ENCODE peak calls at places on chromosomes 5 and 9, in six cellular contexts. One of them, this sample, is unnamed.

GRCh38 chr9:135282808-135283207 is 195.3 kb downstream of the OLFM1 start:
- DNase-seq in GM10248: no peak
- DNase-seq in MM.1S: no peak
- DNase-seq in astrocyte of the spinal cord: no peak
- DNase-seq in neural progenitor cell: no peak
- DNase-seq in Peyer's patch: no peak
- DNase-seq in this sample: no peak

GRCh38 chr5:106314221-106314824 is 1356.4 kb downstream of the EFNA5 start:
- DNase-seq in astrocyte of the spinal cord: peak; percentile 19
- DNase-seq in neural progenitor cell: no peak
- DNase-seq in GM10248: no peak
- DNase-seq in MM.1S: no peak
- DNase-seq in Peyer's patch: no peak
- DNase-seq in this sample: no peak

GRCh38 chr5:144092510-144092909 is 77.9 kb downstream of the YIPF5 start:
- DNase-seq in Peyer's patch: no peak
- DNase-seq in astrocyte of the spinal cord: no peak
- DNase-seq in MM.1S: no peak
- DNase-seq in GM10248: no peak
- DNase-seq in neural progenitor cell: no peak
- DNase-seq in this sample: no peak

GRCh38 chr5:134794136-134794535 is 35.6 kb downstream of the DDX46 start:
- DNase-seq in MM.1S: no peak
- DNase-seq in astrocyte of the spinal cord: no peak
- DNase-seq in Peyer's patch: no peak
- DNase-seq in GM10248: no peak
- DNase-seq in neural progenitor cell: no peak
- DNase-seq in this sample: no peak

GRCh38 chr9:114445616-114446015 is 57.8 kb upstream of the AKNA start:
- DNase-seq in GM10248: no peak
- DNase-seq in Peyer's patch: no peak
- DNase-seq in MM.1S: no peak
- DNase-seq in astrocyte of the spinal cord: no peak
- DNase-seq in neural progenitor cell: no peak
- DNase-seq in this sample: no peak

GRCh38 chr5:165209101-165209727 is 1703.8 kb downstream of the MAT2B start:
- DNase-seq in MM.1S: peak; percentile 30
- DNase-seq in astrocyte of the spinal cord: peak; percentile 30
- DNase-seq in Peyer's patch: no peak
- DNase-seq in GM10248: no peak
- DNase-seq in neural progenitor cell: peak; percentile 37
- DNase-seq in this sample: peak; percentile 34

GRCh38 chr5:73395274-73395673 is 53.3 kb downstream of the FOXD1 start:
- DNase-seq in neural progenitor cell: no peak
- DNase-seq in astrocyte of the spinal cord: peak; percentile 66
- DNase-seq in GM10248: no peak
- DNase-seq in Peyer's patch: no peak
- DNase-seq in MM.1S: no peak
- DNase-seq in this sample: no peak

GRCh38 chr5:149666212-149666852 is 63.8 kb upstream of the PPARGC1B start:
- DNase-seq in GM10248: no peak
- DNase-seq in Peyer's patch: no peak
- DNase-seq in MM.1S: no peak
- DNase-seq in neural progenitor cell: no peak
- DNase-seq in astrocyte of the spinal cord: peak; percentile 41
- DNase-seq in this sample: peak; percentile 38

GRCh38 chr9:135187365-135187764 is 99.9 kb downstream of the OLFM1 start:
- DNase-seq in MM.1S: no peak
- DNase-seq in GM10248: no peak
- DNase-seq in neural progenitor cell: no peak
- DNase-seq in astrocyte of the spinal cord: no peak
- DNase-seq in Peyer's patch: no peak
- DNase-seq in this sample: no peak

GRCh38 chr9:126301985-126302603 is 24.5 kb upstream of the MVB12B start:
- DNase-seq in Peyer's patch: peak; percentile 40
- DNase-seq in astrocyte of the spinal cord: peak; percentile 61
- DNase-seq in GM10248: peak; percentile 44
- DNase-seq in neural progenitor cell: peak; percentile 81
- DNase-seq in MM.1S: peak; percentile 73
- DNase-seq in this sample: peak; percentile 79

GRCh38 chr5:150780180-150780692 is 1.7 kb downstream of the SMIM3 start:
- DNase-seq in neural progenitor cell: no peak
- DNase-seq in GM10248: peak; percentile 59
- DNase-seq in MM.1S: no peak
- DNase-seq in Peyer's patch: peak; percentile 55
- DNase-seq in astrocyte of the spinal cord: no peak
- DNase-seq in this sample: no peak

GRCh38 chr9:127828262-127829031 is 25.8 kb downstream of the FPGS start:
- DNase-seq in neural progenitor cell: peak; percentile 96
- DNase-seq in MM.1S: no peak
- DNase-seq in astrocyte of the spinal cord: peak; percentile 58
- DNase-seq in Peyer's patch: peak; percentile 39
- DNase-seq in GM10248: no peak
- DNase-seq in this sample: peak; percentile 57

GRCh38 chr9:108002296-108003056 is 512.9 kb upstream of the KLF4 start:
- DNase-seq in neural progenitor cell: no peak
- DNase-seq in MM.1S: no peak
- DNase-seq in astrocyte of the spinal cord: no peak
- DNase-seq in GM10248: no peak
- DNase-seq in Peyer's patch: no peak
- DNase-seq in this sample: no peak

GRCh38 chr9:16571127-16571848 is 299.2 kb downstream of the BNC2 start:
- DNase-seq in astrocyte of the spinal cord: no peak
- DNase-seq in Peyer's patch: no peak
- DNase-seq in MM.1S: no peak
- DNase-seq in neural progenitor cell: no peak
- DNase-seq in GM10248: no peak
- DNase-seq in this sample: no peak

GRCh38 chr5:133118741-133119140 is 66.9 kb downstream of the HSPA4 start:
- DNase-seq in GM10248: no peak
- DNase-seq in Peyer's patch: no peak
- DNase-seq in MM.1S: no peak
- DNase-seq in neural progenitor cell: no peak
- DNase-seq in astrocyte of the spinal cord: no peak
- DNase-seq in this sample: no peak

GRCh38 chr5:169707714-169708113 is 70.6 kb downstream of the DOCK2 start:
- DNase-seq in astrocyte of the spinal cord: no peak
- DNase-seq in GM10248: no peak
- DNase-seq in MM.1S: no peak
- DNase-seq in neural progenitor cell: no peak
- DNase-seq in Peyer's patch: no peak
- DNase-seq in this sample: no peak

GRCh38 chr5:59236996-59237395 is 654.1 kb downstream of the RAB3C start:
- DNase-seq in MM.1S: no peak
- DNase-seq in astrocyte of the spinal cord: peak; percentile 62
- DNase-seq in GM10248: no peak
- DNase-seq in Peyer's patch: no peak
- DNase-seq in neural progenitor cell: no peak
- DNase-seq in this sample: no peak

GRCh38 chr9:100084734-100085133 is 14.1 kb downstream of the ERP44 start:
- DNase-seq in Peyer's patch: no peak
- DNase-seq in MM.1S: peak; percentile 88
- DNase-seq in GM10248: peak; percentile 52
- DNase-seq in neural progenitor cell: no peak
- DNase-seq in astrocyte of the spinal cord: no peak
- DNase-seq in this sample: no peak

GRCh38 chr5:113081091-113081490 is 104.5 kb downstream of the DCP2 start:
- DNase-seq in astrocyte of the spinal cord: no peak
- DNase-seq in GM10248: no peak
- DNase-seq in Peyer's patch: no peak
- DNase-seq in MM.1S: no peak
- DNase-seq in neural progenitor cell: peak; percentile 78
- DNase-seq in this sample: no peak

GRCh38 chr9:109600142-109600541 is 102.0 kb upstream of the PTPN3 start:
- DNase-seq in MM.1S: no peak
- DNase-seq in Peyer's patch: no peak
- DNase-seq in astrocyte of the spinal cord: peak; percentile 99
- DNase-seq in neural progenitor cell: no peak
- DNase-seq in GM10248: no peak
- DNase-seq in this sample: no peak

GRCh38 chr5:111461261-111461671 is 51.1 kb downstream of the STARD4 start:
- DNase-seq in neural progenitor cell: peak; percentile 74
- DNase-seq in MM.1S: no peak
- DNase-seq in Peyer's patch: no peak
- DNase-seq in GM10248: peak; percentile 27
- DNase-seq in astrocyte of the spinal cord: peak; percentile 6
- DNase-seq in this sample: peak; percentile 62

GRCh38 chr9:29691758-29692407 is 2118.6 kb upstream of the C9orf72 start:
- DNase-seq in Peyer's patch: no peak
- DNase-seq in GM10248: peak; percentile 4
- DNase-seq in astrocyte of the spinal cord: peak; percentile 35
- DNase-seq in neural progenitor cell: peak; percentile 79
- DNase-seq in MM.1S: peak; percentile 15
- DNase-seq in this sample: peak; percentile 19
- TF ChIP-seq CTCF in Peyer's patch: no peak
- TF ChIP-seq CTCF in GM10248: peak; percentile 21
- TF ChIP-seq CTCF in astrocyte of the spinal cord: peak; percentile 50
- TF ChIP-seq CTCF in neural progenitor cell: peak; percentile 72
- TF ChIP-seq CTCF in MM.1S: peak; percentile 28
- TF ChIP-seq CTCF in this sample: peak; percentile 23

DNA sequence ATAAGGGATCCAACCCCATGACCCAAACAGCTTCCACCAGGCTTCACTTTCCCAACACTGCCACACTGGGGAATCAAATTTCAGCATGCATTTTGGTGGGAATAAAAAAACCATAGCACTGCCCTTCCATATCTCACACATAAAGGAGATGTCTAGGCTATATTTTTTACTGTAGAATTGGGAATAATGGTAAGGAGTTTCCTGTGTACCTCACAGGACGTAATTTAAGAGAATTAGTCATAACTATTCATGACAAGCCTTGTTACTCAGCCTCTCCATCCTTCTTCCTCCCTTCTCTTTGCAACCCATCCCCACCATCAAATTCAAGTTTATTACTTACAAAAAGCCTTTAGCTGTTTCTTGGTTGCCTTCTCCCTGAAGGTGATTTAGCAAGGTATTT is 352.1 kb downstream of the MLLT3 start:
- DNase-seq in GM10248: no peak
- DNase-seq in MM.1S: no peak
- DNase-seq in Peyer's patch: no peak
- DNase-seq in astrocyte of the spinal cord: no peak
- DNase-seq in neural progenitor cell: no peak
- DNase-seq in this sample: peak; percentile 13
- TF ChIP-seq CTCF in GM10248: no peak
- TF ChIP-seq CTCF in MM.1S: no peak
- TF ChIP-seq CTCF in Peyer's patch: no peak
- TF ChIP-seq CTCF in astrocyte of the spinal cord: no peak
- TF ChIP-seq CTCF in neural progenitor cell: no peak
- TF ChIP-seq CTCF in this sample: no peak

GRCh38 chr5:42749020-42749419 is 7.6 kb upstream of the CCDC152 start:
- DNase-seq in GM10248: no peak
- DNase-seq in astrocyte of the spinal cord: no peak
- DNase-seq in neural progenitor cell: no peak
- DNase-seq in Peyer's patch: no peak
- DNase-seq in MM.1S: peak; percentile 47
- DNase-seq in this sample: no peak

GRCh38 chr5:42740920-42741319 is 15.7 kb upstream of the CCDC152 start:
- DNase-seq in GM10248: no peak
- DNase-seq in neural progenitor cell: no peak
- DNase-seq in astrocyte of the spinal cord: no peak
- DNase-seq in MM.1S: no peak
- DNase-seq in Peyer's patch: no peak
- DNase-seq in this sample: no peak

GRCh38 chr5:42750507-42750906 is 6.1 kb upstream of the CCDC152 start:
- DNase-seq in MM.1S: no peak
- DNase-seq in neural progenitor cell: no peak
- DNase-seq in astrocyte of the spinal cord: no peak
- DNase-seq in GM10248: no peak
- DNase-seq in Peyer's patch: no peak
- DNase-seq in this sample: no peak

GRCh38 chr5:42745856-42746255 is 10.8 kb upstream of the CCDC152 start:
- DNase-seq in astrocyte of the spinal cord: no peak
- DNase-seq in GM10248: no peak
- DNase-seq in neural progenitor cell: peak; percentile 5
- DNase-seq in Peyer's patch: no peak
- DNase-seq in MM.1S: no peak
- DNase-seq in this sample: no peak

GRCh38 chr5:42745426-42745825 is 11.2 kb upstream of the CCDC152 start:
- DNase-seq in Peyer's patch: no peak
- DNase-seq in astrocyte of the spinal cord: no peak
- DNase-seq in MM.1S: no peak
- DNase-seq in GM10248: no peak
- DNase-seq in neural progenitor cell: peak; percentile 45
- DNase-seq in this sample: no peak
- TF ChIP-seq CTCF in Peyer's patch: peak; percentile 30
- TF ChIP-seq CTCF in astrocyte of the spinal cord: peak; percentile 42
- TF ChIP-seq CTCF in MM.1S: peak; percentile 44
- TF ChIP-seq CTCF in GM10248: no peak
- TF ChIP-seq CTCF in neural progenitor cell: peak; percentile 78
- TF ChIP-seq CTCF in this sample: no peak

GRCh38 chr9:14910178-14910805 is at the start of gene FREM1:
- DNase-seq in GM10248: no peak
- DNase-seq in Peyer's patch: no peak
- DNase-seq in neural progenitor cell: peak; percentile 87
- DNase-seq in MM.1S: no peak
- DNase-seq in astrocyte of the spinal cord: peak; percentile 22
- DNase-seq in this sample: no peak
- TF ChIP-seq CTCF in GM10248: no peak
- TF ChIP-seq CTCF in Peyer's patch: no peak
- TF ChIP-seq CTCF in neural progenitor cell: no peak
- TF ChIP-seq CTCF in MM.1S: no peak
- TF ChIP-seq CTCF in astrocyte of the spinal cord: no peak
- TF ChIP-seq CTCF in this sample: no peak

DNA sequence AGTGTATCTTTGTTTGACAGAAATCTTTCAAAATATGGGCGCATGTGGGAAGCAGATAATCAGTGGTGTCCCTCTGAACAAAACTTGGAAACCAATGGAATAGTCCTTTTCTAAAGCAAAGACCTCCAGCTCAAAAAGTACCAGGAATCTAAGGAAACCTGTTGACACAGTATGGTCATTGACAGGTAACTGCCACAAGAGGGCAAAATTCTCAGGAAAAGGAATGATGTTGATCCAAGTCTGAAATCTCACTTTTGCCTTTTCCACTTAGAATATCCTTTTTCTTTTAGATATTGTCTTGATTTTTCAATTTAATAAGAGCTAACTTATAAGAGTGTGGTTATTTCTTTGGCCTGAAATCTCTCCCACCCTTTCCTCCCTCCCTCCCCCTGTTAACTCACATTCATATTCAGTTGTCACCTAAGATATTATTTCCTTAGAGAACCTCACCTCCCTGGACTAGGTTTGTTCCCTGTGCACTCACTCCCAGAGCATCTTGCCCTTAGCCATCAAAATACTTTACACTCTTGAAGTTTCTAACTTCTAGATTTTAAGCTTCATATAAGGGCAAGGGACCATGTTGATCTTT is 59.0 kb upstream of the BARX1 start:
- DNase-seq in neural progenitor cell: peak; percentile 68
- DNase-seq in astrocyte of the spinal cord: peak; percentile 55
- DNase-seq in Peyer's patch: no peak
- DNase-seq in MM.1S: peak; percentile 44
- DNase-seq in GM10248: peak; percentile 37
- DNase-seq in this sample: peak; percentile 73
- TF ChIP-seq CTCF in neural progenitor cell: peak; percentile 76
- TF ChIP-seq CTCF in astrocyte of the spinal cord: peak; percentile 69
- TF ChIP-seq CTCF in Peyer's patch: peak; percentile 57
- TF ChIP-seq CTCF in MM.1S: peak; percentile 67
- TF ChIP-seq CTCF in GM10248: peak; percentile 65
- TF ChIP-seq CTCF in this sample: peak; percentile 87